ENCODE peak calls at places on chromosome 12, in four cellular contexts. One of them, this sample, is unnamed.

GRCh38 chr12:113097716-113098427 is 37.7 kb downstream of the RASAL1 start:
- DNase-seq in HS-27A: no peak
- DNase-seq in stomach: no peak
- DNase-seq in CD8-positive, alpha-beta memory T cell: no peak
- DNase-seq in this sample: no peak

GRCh38 chr12:84842406-84843013 is 70.1 kb downstream of the SLC6A15 start:
- DNase-seq in HS-27A: peak
- DNase-seq in stomach: no peak
- DNase-seq in CD8-positive, alpha-beta memory T cell: no peak
- DNase-seq in this sample: no peak

GRCh38 chr12:95605087-95605486 is 53.8 kb upstream of the USP44 start:
- DNase-seq in HS-27A: peak
- DNase-seq in stomach: no peak
- DNase-seq in CD8-positive, alpha-beta memory T cell: no peak
- DNase-seq in this sample: no peak

GRCh38 chr12:34400986-34401658 is 378.8 kb downstream of the ALG10 start:
- DNase-seq in HS-27A: no peak
- DNase-seq in stomach: peak
- DNase-seq in CD8-positive, alpha-beta memory T cell: no peak
- DNase-seq in this sample: peak

GRCh38 chr12:57896437-57897201 is 44.7 kb upstream of the ATP23 start:
- DNase-seq in HS-27A: no peak
- DNase-seq in stomach: peak
- DNase-seq in CD8-positive, alpha-beta memory T cell: no peak
- DNase-seq in this sample: peak

GRCh38 chr12:32197421-32197820 is 90.8 kb downstream of the BICD1 start:
- DNase-seq in HS-27A: no peak
- DNase-seq in stomach: no peak
- DNase-seq in CD8-positive, alpha-beta memory T cell: no peak
- DNase-seq in this sample: no peak

GRCh38 chr12:110546339-110546738 is 36.8 kb downstream of the PPTC7 start:
- DNase-seq in HS-27A: peak
- DNase-seq in stomach: no peak
- DNase-seq in CD8-positive, alpha-beta memory T cell: no peak
- DNase-seq in this sample: no peak

GRCh38 chr12:103326190-103326589 is 169.6 kb downstream of the C12orf42 start:
- DNase-seq in HS-27A: no peak
- DNase-seq in stomach: no peak
- DNase-seq in CD8-positive, alpha-beta memory T cell: no peak
- DNase-seq in this sample: no peak

GRCh38 chr12:95909871-95910270 is 32.5 kb downstream of the CCDC38 start:
- DNase-seq in HS-27A: no peak
- DNase-seq in stomach: no peak
- DNase-seq in CD8-positive, alpha-beta memory T cell: no peak
- DNase-seq in this sample: no peak

GRCh38 chr12:109302358-109302757 is 6.7 kb downstream of the FOXN4 start:
- DNase-seq in HS-27A: no peak
- DNase-seq in stomach: no peak
- DNase-seq in CD8-positive, alpha-beta memory T cell: no peak
- DNase-seq in this sample: no peak

GRCh38 chr12:30106204-30106603 is 322.5 kb upstream of the TMTC1 start:
- DNase-seq in HS-27A: no peak
- DNase-seq in stomach: no peak
- DNase-seq in CD8-positive, alpha-beta memory T cell: no peak
- DNase-seq in this sample: no peak

GRCh38 chr12:131116437-131117117 is 162.9 kb downstream of the ADGRD1 start:
- DNase-seq in HS-27A: no peak
- DNase-seq in stomach: no peak
- DNase-seq in CD8-positive, alpha-beta memory T cell: no peak
- DNase-seq in this sample: peak

GRCh38 chr12:6219980-6220379 is 19.8 kb downstream of the CD9 start:
- DNase-seq in HS-27A: no peak
- DNase-seq in stomach: no peak
- DNase-seq in CD8-positive, alpha-beta memory T cell: no peak
- DNase-seq in this sample: no peak

GRCh38 chr12:9049520-9050133 is 60.3 kb downstream of the KLRG1 start:
- DNase-seq in HS-27A: peak
- DNase-seq in stomach: no peak
- DNase-seq in CD8-positive, alpha-beta memory T cell: no peak
- DNase-seq in this sample: no peak

GRCh38 chr12:39199371-39199770 is 243.5 kb downstream of the KIF21A start:
- DNase-seq in HS-27A: no peak
- DNase-seq in stomach: no peak
- DNase-seq in CD8-positive, alpha-beta memory T cell: no peak
- DNase-seq in this sample: no peak

GRCh38 chr12:27578689-27579372 is 54.8 kb downstream of the PPFIBP1 start:
- DNase-seq in HS-27A: no peak
- DNase-seq in stomach: no peak
- DNase-seq in CD8-positive, alpha-beta memory T cell: no peak
- DNase-seq in this sample: no peak

GRCh38 chr12:57750561-57751431 is 1.3 kb downstream of the CDK4 start:
- DNase-seq in HS-27A: no peak
- DNase-seq in stomach: no peak
- DNase-seq in CD8-positive, alpha-beta memory T cell: no peak
- DNase-seq in this sample: no peak

GRCh38 chr12:81261508-81262207 is 183.8 kb downstream of the ACSS3 start:
- DNase-seq in HS-27A: no peak
- DNase-seq in stomach: no peak
- DNase-seq in CD8-positive, alpha-beta memory T cell: no peak
- DNase-seq in this sample: no peak

GRCh38 chr12:92827836-92828431 is 101.2 kb downstream of the EEA1 start:
- DNase-seq in HS-27A: peak
- DNase-seq in stomach: no peak
- DNase-seq in CD8-positive, alpha-beta memory T cell: no peak
- DNase-seq in this sample: no peak